ENCODE peak calls at places on chromosome 2, in six cellular contexts. E is endothelial cell of umbilical vein, Z is coronary artery, P is lower leg skin, M is fibroblast of the aortic adventitia, K is cardiac fibroblast. W is an unnamed sample.

GRCh38 chr2:168130302-168130701 is 117.1 kb downstream of the STK39 start:
- DNase-seq in E (no peak), Z (no peak), P (no peak), M (no peak), K (no peak), W (no peak)

GRCh38 chr2:174964404-174964803 is 40.8 kb downstream of the CHN1 start:
- DNase-seq in E (no peak), Z (no peak), P (no peak), M (no peak), K (no peak), W (no peak)

GRCh38 chr2:164808776-164809175 is 32.8 kb downstream of the COBLL1 start:
- DNase-seq in E (peak; percentile 65), Z (no peak), P (no peak), M (peak; percentile 77), K (peak; percentile 82), W (no peak)

GRCh38 chr2:200787351-200788128 is 24.2 kb upstream of the BZW1 start:
- DNase-seq in E (peak; percentile 95), Z (no peak), P (no peak), M (peak; percentile 97), K (peak; percentile 99), W (peak; percentile 95)

GRCh38 chr2:46284812-46285211 is 12.4 kb upstream of the EPAS1 start:
- DNase-seq in E (no peak), Z (no peak), P (no peak), M (no peak), K (no peak), W (no peak)

GRCh38 chr2:10837532-10838266 is 25.1 kb upstream of the PDIA6 start:
- DNase-seq in E (no peak), Z (no peak), P (no peak), M (no peak), K (no peak), W (no peak)

GRCh38 chr2:219607931-219608330 is 10.3 kb downstream of the STK11IP start:
- DNase-seq in E (no peak), Z (no peak), P (no peak), M (no peak), K (no peak), W (no peak)

GRCh38 chr2:78780321-78780720 is 245.2 kb upstream of the REG3G start:
- DNase-seq in E (no peak), Z (no peak), P (no peak), M (no peak), K (no peak), W (no peak)

GRCh38 chr2:64679673-64680425 is 26.1 kb upstream of the SERTAD2 start:
- DNase-seq in E (no peak), Z (no peak), P (no peak), M (no peak), K (no peak), W (no peak)

GRCh38 chr2:41928593-41928992 is 119.2 kb upstream of the PKDCC start:
- DNase-seq in E (no peak), Z (no peak), P (no peak), M (peak; percentile 75), K (peak; percentile 74), W (peak; percentile 58)

GRCh38 chr2:86785456-86785855 is 5.3 kb downstream of the CD8A start:
- DNase-seq in E (no peak), Z (no peak), P (no peak), M (no peak), K (no peak), W (no peak)

GRCh38 chr2:98585386-98585785 is 22.9 kb downstream of the COA5 start:
- DNase-seq in E (no peak), Z (peak; percentile 41), P (no peak), M (no peak), K (no peak), W (no peak)

GRCh38 chr2:60764736-60765534 is 8.9 kb downstream of the PAPOLG start:
- DNase-seq in E (no peak), Z (no peak), P (no peak), M (peak; percentile 48), K (peak; percentile 41), W (no peak)

GRCh38 chr2:20593072-20594034 is 57.5 kb downstream of the HS1BP3 start:
- DNase-seq in E (peak; percentile 73), Z (peak; percentile 87), P (no peak), M (peak; percentile 67), K (peak; percentile 95), W (peak; percentile 91)

GRCh38 chr2:223597071-223597470 is 5.1 kb downstream of the SCG2 start:
- DNase-seq in E (no peak), Z (no peak), P (no peak), M (peak; percentile 17), K (peak; percentile 51), W (no peak)

GRCh38 chr2:80020061-80020460 is 284.5 kb downstream of the LRRTM1 start:
- DNase-seq in E (no peak), Z (no peak), P (no peak), M (no peak), K (no peak), W (no peak)

GRCh38 chr2:168155036-168155435 is 92.4 kb downstream of the STK39 start:
- DNase-seq in E (no peak), Z (no peak), P (no peak), M (peak; percentile 16), K (no peak), W (no peak)

GRCh38 chr2:197360744-197361156 is 50.2 kb upstream of the ANKRD44 start:
- DNase-seq in E (no peak), Z (no peak), P (no peak), M (peak; percentile 51), K (peak; percentile 50), W (peak; percentile 85)

GRCh38 chr2:177268901-177269300 is 4.4 kb upstream of the NFE2L2 start:
- DNase-seq in E (no peak), Z (no peak), P (no peak), M (no peak), K (no peak), W (no peak)

GRCh38 chr2:237720962-237721361 is 77.6 kb upstream of the RBM44 start:
- DNase-seq in E (no peak), Z (no peak), P (no peak), M (no peak), K (peak; percentile 84), W (peak; percentile 67)

GRCh38 chr2:189545424-189545823 is 35.2 kb downstream of the SLC40A1 start:
- DNase-seq in E (no peak), Z (no peak), P (no peak), M (peak; percentile 66), K (no peak), W (no peak)

GRCh38 chr2:69087211-69087911 is 74.4 kb downstream of the ANTXR1 start:
- DNase-seq in E (no peak), Z (no peak), P (no peak), M (peak; percentile 62), K (no peak), W (no peak)

GRCh38 chr2:73987109-73987947 is 2.6 kb downstream of the TET3 start:
- DNase-seq in E (peak; percentile 58), Z (no peak), P (no peak), M (no peak), K (no peak), W (peak; percentile 56)
- TF ChIP-seq CTCF in E (peak; percentile 38), Z (no peak), P (no peak), M (no peak), K (no peak), W (peak; percentile 53)

GRCh38 chr2:74138219-74138951 is 9.3 kb downstream of the BOLA3 start:
- DNase-seq in E (no peak), Z (no peak), P (no peak), M (no peak), K (no peak), W (no peak)

GRCh38 chr2:74138952-74139323 is 8.8 kb downstream of the BOLA3 start:
- DNase-seq in E (no peak), Z (no peak), P (no peak), M (no peak), K (no peak), W (no peak)

GRCh38 chr2:74131901-74132300 is 15.8 kb downstream of the BOLA3 start:
- DNase-seq in E (no peak), Z (no peak), P (no peak), M (no peak), K (no peak), W (no peak)

GRCh38 chr2:74142340-74142739 is 5.4 kb downstream of the BOLA3 start:
- DNase-seq in E (no peak), Z (no peak), P (no peak), M (no peak), K (no peak), W (no peak)

GRCh38 chr2:74137651-74138050 is 10.1 kb downstream of the BOLA3 start:
- DNase-seq in E (no peak), Z (no peak), P (no peak), M (no peak), K (no peak), W (no peak)
- H3K4me3 ChIP-seq in E (no peak overlapping the region), Z (no peak overlapping the region), P (no peak overlapping the region), M (no peak overlapping the region), K (no peak overlapping the region), W (no peak overlapping the region)

GRCh38 chr2:61906187-61906470 is 655 bp downstream of the COMMD1 start:
- DNase-seq in E (no peak), Z (no peak), P (no peak), M (no peak), K (no peak), W (no peak)

GRCh38 chr2:61910603-61911002 is 5.1 kb downstream of the COMMD1 start:
- DNase-seq in E (no peak), Z (no peak), P (no peak), M (no peak), K (peak; percentile 19), W (no peak)

GRCh38 chr2:61905372-61906186 is at the start of gene COMMD1:
- DNase-seq in E (peak; percentile 82), Z (peak; percentile 87), P (peak; percentile 73), M (peak; percentile 60), K (peak; percentile 75), W (peak; percentile 74)

GRCh38 chr2:61911510-61911909 is 6.0 kb downstream of the COMMD1 start:
- DNase-seq in E (no peak), Z (no peak), P (no peak), M (no peak), K (no peak), W (no peak)
- TF ChIP-seq CTCF in E (peak; percentile 5), Z (no peak), P (no peak), M (peak; percentile 12), K (peak; percentile 12), W (no peak)

GRCh38 chr2:70381821-70382220 is 80.0 kb upstream of the FAM136A start:
- DNase-seq in E (no peak), Z (no peak), P (no peak), M (peak; percentile 35), K (peak; percentile 31), W (no peak)
- H3K4me3 ChIP-seq in E (no peak overlapping the region), Z (no peak overlapping the region), P (no peak overlapping the region), M (no peak overlapping the region), K (no peak overlapping the region), W (no peak overlapping the region)

GRCh38 chr2:44909831-44910230 is 31.7 kb upstream of the SIX3 start:
- DNase-seq in E (no peak), Z (no peak), P (no peak), M (no peak), K (no peak), W (no peak)

GRCh38 chr2:44916291-44916690 is 25.2 kb upstream of the SIX3 start:
- DNase-seq in E (no peak), Z (no peak), P (no peak), M (no peak), K (no peak), W (no peak)

GRCh38 chr2:44918095-44918775 is 23.3 kb upstream of the SIX3 start:
- DNase-seq in E (no peak), Z (no peak), P (no peak), M (peak; percentile 27), K (no peak), W (no peak)

GRCh38 chr2:44906972-44907371 is 34.5 kb upstream of the SIX3 start:
- DNase-seq in E (no peak), Z (no peak), P (no peak), M (no peak), K (no peak), W (no peak)

GRCh38 chr2:44912660-44913059 is 28.8 kb upstream of the SIX3 start:
- DNase-seq in E (no peak), Z (no peak), P (peak; percentile 47), M (peak; percentile 68), K (peak; percentile 97), W (no peak)
- TF ChIP-seq CTCF in E (no peak), Z (no peak), P (no peak), M (no peak), K (no peak), W (no peak)

W was measured in astrocyte of the spinal cord.